ENCODE peak calls at places on chromosomes 12 and 14, in ten cellular contexts. Z is amygdala; P is left kidney; R is progenitor cell of endocrine pancreas; T is AG10803; W is activated naive CD4-positive, alpha-beta T cell; N is anterior cingulate cortex; S is NCI-H524 treated with DMSO at 0.1 percent for 48 hours; V is astrocyte; J is stimulated activated naive CD8-positive, alpha-beta T cell treated with anti-CD3 and anti-CD28 coated beads, Interleukin-15, Interleukin-2, amounts not matched to agents 100 U/mL and 50 U/mL, for 24 hours. O is an unnamed sample.

GRCh38 chr12:12918781-12919180 is 27.4 kb downstream of the GPRC5A start:
- DNase-seq in Z (no peak), P (no peak), R (no peak), T (no peak), W (no peak), N (no peak), S (no peak), V (no peak), J (no peak), O (no peak)

GRCh38 chr12:132827763-132828703 is 636 bp downstream of the GOLGA3 start:
- DNase-seq in Z (no peak), P (peak; percentile 45), R (peak; percentile 18), T (peak; percentile 80), W (no peak), N (peak; percentile 14), S (no peak), V (peak; percentile 81), J (peak; percentile 42), O (no peak)

GRCh38 chr14:93306844-93307243 is 26.0 kb downstream of the BTBD7 start:
- DNase-seq in Z (no peak), P (no peak), R (no peak), T (no peak), W (no peak), N (no peak), S (no peak), V (no peak), J (no peak), O (no peak)

GRCh38 chr12:3332190-3332589 is 158.8 kb upstream of the PRMT8 start:
- DNase-seq in Z (no peak), P (peak; percentile 55), R (no peak), T (no peak), W (no peak), N (no peak), S (no peak), V (peak; percentile 13), J (no peak), O (no peak)

GRCh38 chr12:116726749-116727148 is 11.1 kb downstream of the SPRING1 start:
- DNase-seq in Z (no peak), P (peak; percentile 76), R (no peak), T (peak; percentile 30), W (no peak), N (no peak), S (no peak), V (no peak), J (no peak), O (no peak)

GRCh38 chr12:32107376-32108267 is 975 bp downstream of the BICD1 start:
- DNase-seq in Z (no peak), P (peak; percentile 69), R (peak; percentile 16), T (peak; percentile 62), W (peak; percentile 15), N (peak; percentile 56), S (no peak), V (peak; percentile 84), J (peak; percentile 37), O (no peak)

GRCh38 chr12:131007031-131007793 is 53.5 kb downstream of the ADGRD1 start:
- DNase-seq in Z (peak; percentile 27), P (peak; percentile 87), R (no peak), T (peak; percentile 18), W (no peak), N (peak; percentile 23), S (no peak), V (no peak), J (no peak), O (peak; percentile 41)

GRCh38 chr12:5043589-5044419 is at the start of gene KCNA5:
- DNase-seq in Z (no peak), P (peak; percentile 91), R (peak; percentile 44), T (no peak), W (no peak), N (peak; percentile 12), S (no peak), V (no peak), J (no peak), O (peak; percentile 44)

GRCh38 chr14:88189040-88189839 is 133.8 kb downstream of the KCNK10 start:
- DNase-seq in Z (peak; percentile 54), P (peak; percentile 94), R (peak; percentile 56), T (peak; percentile 85), W (no peak), N (peak; percentile 79), S (peak; percentile 89), V (peak; percentile 68), J (peak; percentile 70), O (peak; percentile 86)

GRCh38 chr12:56080556-56081138 is 682 bp downstream of the ERBB3 start:
- DNase-seq in Z (no peak), P (peak; percentile 52), R (peak; percentile 21), T (no peak), W (no peak), N (peak; percentile 7), S (no peak), V (no peak), J (no peak), O (no peak)

GRCh38 chr14:101087614-101088394 is 184.3 kb upstream of the RTL1 start:
- DNase-seq in Z (no peak), P (no peak), R (no peak), T (peak; percentile 51), W (no peak), N (no peak), S (no peak), V (peak; percentile 40), J (no peak), O (no peak)

GRCh38 chr14:95452176-95452889 is 64.1 kb downstream of the SYNE3 start:
- DNase-seq in Z (no peak), P (peak; percentile 54), R (no peak), T (no peak), W (no peak), N (no peak), S (no peak), V (no peak), J (no peak), O (no peak)

GRCh38 chr14:75096959-75097358 is 27.5 kb downstream of the ZC2HC1C start:
- DNase-seq in Z (no peak), P (no peak), R (no peak), T (no peak), W (no peak), N (no peak), S (no peak), V (no peak), J (no peak), O (no peak)

GRCh38 chr12:39127401-39127800 is 222.0 kb upstream of the CPNE8 start:
- DNase-seq in Z (no peak), P (no peak), R (no peak), T (peak; percentile 2), W (no peak), N (no peak), S (no peak), V (peak; percentile 80), J (no peak), O (no peak)

GRCh38 chr14:78758333-78758732 is 588.2 kb downstream of the NRXN3 start:
- DNase-seq in Z (no peak), P (peak; percentile 69), R (no peak), T (peak; percentile 18), W (no peak), N (peak; percentile 44), S (peak; percentile 93), V (peak; percentile 11), J (no peak), O (peak; percentile 43)

GRCh38 chr12:24045816-24046257 is 96.4 kb upstream of the SOX5 start:
- DNase-seq in Z (no peak), P (peak; percentile 32), R (no peak), T (peak; percentile 31), W (no peak), N (no peak), S (no peak), V (peak; percentile 90), J (no peak), O (no peak)

GRCh38 chr12:130965214-130965613 is 11.5 kb downstream of the ADGRD1 start:
- DNase-seq in Z (no peak), P (no peak), R (no peak), T (no peak), W (no peak), N (no peak), S (no peak), V (no peak), J (no peak), O (no peak)

GRCh38 chr14:22613091-22613695 is 15.1 kb downstream of the ABHD4 start:
- DNase-seq in Z (no peak), P (no peak), R (no peak), T (peak; percentile 36), W (no peak), N (no peak), S (no peak), V (no peak), J (no peak), O (no peak)

GRCh38 chr12:123483602-123484273 is 25.8 kb downstream of the SNRNP35 start:
- DNase-seq in Z (no peak), P (no peak), R (no peak), T (no peak), W (no peak), N (no peak), S (no peak), V (no peak), J (peak; percentile 20), O (no peak)

GRCh38 chr14:53151523-53151866 is 1.6 kb downstream of the DDHD1 start:
- DNase-seq in Z (no peak), P (no peak), R (no peak), T (no peak), W (no peak), N (peak; percentile 42), S (no peak), V (no peak), J (peak; percentile 9), O (no peak)

GRCh38 chr12:12217018-12217359 is 49.9 kb downstream of the LRP6 start:
- DNase-seq in Z (no peak), P (no peak), R (no peak), T (no peak), W (no peak), N (no peak), S (no peak), V (no peak), J (no peak), O (no peak)

GRCh38 chr14:55588259-55588699 is 8.3 kb downstream of the KTN1 start:
- DNase-seq in Z (no peak), P (no peak), R (no peak), T (peak; percentile 56), W (no peak), N (no peak), S (no peak), V (peak; percentile 43), J (no peak), O (no peak)

GRCh38 chr14:51479584-51480305 is 172.0 kb upstream of the FRMD6 start:
- DNase-seq in Z (no peak), P (no peak), R (no peak), T (peak; percentile 85), W (no peak), N (no peak), S (no peak), V (peak; percentile 35), J (no peak), O (no peak)

GRCh38 chr12:130222519-130223255 is 60.4 kb downstream of the FZD10 start:
- DNase-seq in Z (no peak), P (no peak), R (no peak), T (no peak), W (no peak), N (no peak), S (no peak), V (no peak), J (no peak), O (no peak)

GRCh38 chr14:94780536-94781404 is 10.9 kb upstream of the GSC start:
- DNase-seq in Z (no peak), P (no peak), R (no peak), T (no peak), W (no peak), N (no peak), S (no peak), V (no peak), J (no peak), O (no peak)

GRCh38 chr14:81303258-81303935 is 82.6 kb upstream of the GTF2A1 start:
- DNase-seq in Z (no peak), P (peak; percentile 19), R (peak; percentile 66), T (no peak), W (no peak), N (no peak), S (no peak), V (no peak), J (peak; percentile 39), O (no peak)

GRCh38 chr12:62762645-62763044 is 172.3 kb downstream of the PPM1H start:
- DNase-seq in Z (no peak), P (no peak), R (no peak), T (no peak), W (no peak), N (no peak), S (no peak), V (no peak), J (no peak), O (no peak)

GRCh38 chr12:46752396-46752795 is 73.4 kb downstream of the SLC38A4 start:
- DNase-seq in Z (no peak), P (no peak), R (no peak), T (no peak), W (no peak), N (no peak), S (no peak), V (no peak), J (no peak), O (no peak)